ENCODE peak calls at places on chromosome 20, in seven cellular contexts. One of them, this sample, is unnamed.

GRCh38 chr20:4607287-4607713 is 114.4 kb upstream of the PRND start:
- DNase-seq in HS-5: no peak
- DNase-seq in cardiac fibroblast: peak; percentile 79
- DNase-seq in skeletal muscle cell: no peak
- DNase-seq in CD8-positive, alpha-beta memory T cell: peak; percentile 54
- DNase-seq in SIG-M5: no peak
- DNase-seq in pancreas: no peak
- DNase-seq in this sample: peak; percentile 51

GRCh38 chr20:8527998-8528397 is 395.9 kb downstream of the PLCB1 start:
- DNase-seq in HS-5: peak; percentile 71
- DNase-seq in cardiac fibroblast: peak; percentile 93
- DNase-seq in skeletal muscle cell: peak; percentile 56
- DNase-seq in CD8-positive, alpha-beta memory T cell: no peak
- DNase-seq in SIG-M5: peak; percentile 33
- DNase-seq in pancreas: no peak
- DNase-seq in this sample: peak; percentile 13

GRCh38 chr20:19890358-19891117 is 126.6 kb upstream of the NAA20 start:
- DNase-seq in HS-5: no peak
- DNase-seq in cardiac fibroblast: no peak
- DNase-seq in skeletal muscle cell: no peak
- DNase-seq in CD8-positive, alpha-beta memory T cell: no peak
- DNase-seq in SIG-M5: no peak
- DNase-seq in pancreas: no peak
- DNase-seq in this sample: no peak

GRCh38 chr20:10674684-10675455 is 1.1 kb upstream of the JAG1 start:
- DNase-seq in HS-5: peak; percentile 24
- DNase-seq in cardiac fibroblast: peak; percentile 76
- DNase-seq in skeletal muscle cell: no peak
- DNase-seq in CD8-positive, alpha-beta memory T cell: peak; percentile 18
- DNase-seq in SIG-M5: no peak
- DNase-seq in pancreas: peak; percentile 87
- DNase-seq in this sample: peak; percentile 85

GRCh38 chr20:60010689-60011417 is 52.6 kb downstream of the CDH26 start:
- DNase-seq in HS-5: no peak
- DNase-seq in cardiac fibroblast: no peak
- DNase-seq in skeletal muscle cell: no peak
- DNase-seq in CD8-positive, alpha-beta memory T cell: no peak
- DNase-seq in SIG-M5: no peak
- DNase-seq in pancreas: no peak
- DNase-seq in this sample: no peak

GRCh38 chr20:18832801-18833200 is 19.2 kb downstream of the SCP2D1 start:
- DNase-seq in HS-5: no peak
- DNase-seq in cardiac fibroblast: no peak
- DNase-seq in skeletal muscle cell: no peak
- DNase-seq in CD8-positive, alpha-beta memory T cell: no peak
- DNase-seq in SIG-M5: no peak
- DNase-seq in pancreas: no peak
- DNase-seq in this sample: no peak

GRCh38 chr20:11350126-11351005 is 567.3 kb upstream of the BTBD3 start:
- DNase-seq in HS-5: peak; percentile 10
- DNase-seq in cardiac fibroblast: peak; percentile 79
- DNase-seq in skeletal muscle cell: peak; percentile 64
- DNase-seq in CD8-positive, alpha-beta memory T cell: no peak
- DNase-seq in SIG-M5: no peak
- DNase-seq in pancreas: no peak
- DNase-seq in this sample: no peak

GRCh38 chr20:10622657-10623418 is 51.0 kb downstream of the JAG1 start:
- DNase-seq in HS-5: no peak
- DNase-seq in cardiac fibroblast: peak; percentile 77
- DNase-seq in skeletal muscle cell: no peak
- DNase-seq in CD8-positive, alpha-beta memory T cell: no peak
- DNase-seq in SIG-M5: no peak
- DNase-seq in pancreas: no peak
- DNase-seq in this sample: no peak

GRCh38 chr20:62063601-62063980 is 2.1 kb downstream of the TAF4 start:
- DNase-seq in HS-5: no peak
- DNase-seq in cardiac fibroblast: peak; percentile 39
- DNase-seq in skeletal muscle cell: peak; percentile 25
- DNase-seq in CD8-positive, alpha-beta memory T cell: no peak
- DNase-seq in SIG-M5: no peak
- DNase-seq in pancreas: no peak
- DNase-seq in this sample: no peak

GRCh38 chr20:2750343-2751251 is 49.8 kb downstream of the CPXM1 start:
- DNase-seq in HS-5: no peak
- DNase-seq in cardiac fibroblast: peak; percentile 52
- DNase-seq in skeletal muscle cell: no peak
- DNase-seq in CD8-positive, alpha-beta memory T cell: no peak
- DNase-seq in SIG-M5: peak; percentile 3
- DNase-seq in pancreas: no peak
- DNase-seq in this sample: no peak

GRCh38 chr20:9535457-9535856 is 21.1 kb downstream of the LAMP5 start:
- DNase-seq in HS-5: no peak
- DNase-seq in cardiac fibroblast: no peak
- DNase-seq in skeletal muscle cell: no peak
- DNase-seq in CD8-positive, alpha-beta memory T cell: no peak
- DNase-seq in SIG-M5: no peak
- DNase-seq in pancreas: no peak
- DNase-seq in this sample: no peak

GRCh38 chr20:60058869-60059268 is 100.6 kb downstream of the CDH26 start:
- DNase-seq in HS-5: no peak
- DNase-seq in cardiac fibroblast: no peak
- DNase-seq in skeletal muscle cell: no peak
- DNase-seq in CD8-positive, alpha-beta memory T cell: no peak
- DNase-seq in SIG-M5: no peak
- DNase-seq in pancreas: no peak
- DNase-seq in this sample: no peak

GRCh38 chr20:20019123-20019522 is 2.0 kb downstream of the NAA20 start:
- DNase-seq in HS-5: no peak
- DNase-seq in cardiac fibroblast: no peak
- DNase-seq in skeletal muscle cell: no peak
- DNase-seq in CD8-positive, alpha-beta memory T cell: no peak
- DNase-seq in SIG-M5: no peak
- DNase-seq in pancreas: no peak
- DNase-seq in this sample: peak; percentile 82

GRCh38 chr20:20480689-20481088 is 112.8 kb downstream of the INSM1 start:
- DNase-seq in HS-5: peak; percentile 68
- DNase-seq in cardiac fibroblast: peak; percentile 89
- DNase-seq in skeletal muscle cell: peak; percentile 47
- DNase-seq in CD8-positive, alpha-beta memory T cell: no peak
- DNase-seq in SIG-M5: no peak
- DNase-seq in pancreas: no peak
- DNase-seq in this sample: no peak

GRCh38 chr20:50308513-50309279 is 118.1 kb downstream of the CEBPB start:
- DNase-seq in HS-5: peak; percentile 100
- DNase-seq in cardiac fibroblast: peak; percentile 99
- DNase-seq in skeletal muscle cell: peak; percentile 98
- DNase-seq in CD8-positive, alpha-beta memory T cell: no peak
- DNase-seq in SIG-M5: no peak
- DNase-seq in pancreas: peak; percentile 67
- DNase-seq in this sample: peak; percentile 78

GRCh38 chr20:59320426-59320825 is 20.0 kb downstream of the EDN3 start:
- DNase-seq in HS-5: no peak
- DNase-seq in cardiac fibroblast: no peak
- DNase-seq in skeletal muscle cell: no peak
- DNase-seq in CD8-positive, alpha-beta memory T cell: no peak
- DNase-seq in SIG-M5: no peak
- DNase-seq in pancreas: no peak
- DNase-seq in this sample: no peak

GRCh38 chr20:49999329-49999728 is 16.5 kb downstream of the SNAI1 start:
- DNase-seq in HS-5: no peak
- DNase-seq in cardiac fibroblast: no peak
- DNase-seq in skeletal muscle cell: no peak
- DNase-seq in CD8-positive, alpha-beta memory T cell: no peak
- DNase-seq in SIG-M5: no peak
- DNase-seq in pancreas: no peak
- DNase-seq in this sample: no peak

GRCh38 chr20:24502184-24502583 is 32.8 kb downstream of the SYNDIG1 start:
- DNase-seq in HS-5: peak; percentile 74
- DNase-seq in cardiac fibroblast: peak; percentile 91
- DNase-seq in skeletal muscle cell: peak; percentile 92
- DNase-seq in CD8-positive, alpha-beta memory T cell: no peak
- DNase-seq in SIG-M5: no peak
- DNase-seq in pancreas: no peak
- DNase-seq in this sample: no peak

This sample was measured in T47D.